ENCODE peak calls at places on chromosome 21, in eight cellular contexts. One of them, this sample, is unnamed.

GRCh38 chr21:35359076-35359475 is 310.0 kb upstream of the RUNX1 start:
- DNase-seq in myocyte: peak; percentile 83
- DNase-seq in stimulated activated CD4-positive, alpha-beta T cell treated with anti-CD3 and anti-CD28 coated beads, Interleukin-15, amount 100 ng/mL, for 24 hours: no peak
- DNase-seq in T-helper 2 cell: no peak
- DNase-seq in activated naive CD8-positive, alpha-beta T cell treated with anti-CD3 and anti-CD28 coated beads for 36 hours: no peak
- DNase-seq in immature natural killer cell: no peak
- DNase-seq in stomach: no peak
- DNase-seq in MM.1S: no peak
- DNase-seq in this sample: no peak

GRCh38 chr21:29205009-29205408 is 74.6 kb downstream of the MAP3K7CL start:
- DNase-seq in myocyte: no peak
- DNase-seq in stimulated activated CD4-positive, alpha-beta T cell treated with anti-CD3 and anti-CD28 coated beads, Interleukin-15, amount 100 ng/mL, for 24 hours: no peak
- DNase-seq in T-helper 2 cell: no peak
- DNase-seq in activated naive CD8-positive, alpha-beta T cell treated with anti-CD3 and anti-CD28 coated beads for 36 hours: no peak
- DNase-seq in immature natural killer cell: no peak
- DNase-seq in stomach: no peak
- DNase-seq in MM.1S: no peak
- DNase-seq in this sample: no peak

GRCh38 chr21:19343711-19344110 is 940.1 kb upstream of the TMPRSS15 start:
- DNase-seq in myocyte: no peak
- DNase-seq in stimulated activated CD4-positive, alpha-beta T cell treated with anti-CD3 and anti-CD28 coated beads, Interleukin-15, amount 100 ng/mL, for 24 hours: no peak
- DNase-seq in T-helper 2 cell: no peak
- DNase-seq in activated naive CD8-positive, alpha-beta T cell treated with anti-CD3 and anti-CD28 coated beads for 36 hours: no peak
- DNase-seq in immature natural killer cell: no peak
- DNase-seq in stomach: no peak
- DNase-seq in MM.1S: no peak
- DNase-seq in this sample: peak; percentile 43

GRCh38 chr21:26795866-26796329 is 49.3 kb downstream of the ADAMTS1 start:
- DNase-seq in myocyte: peak; percentile 82
- DNase-seq in stimulated activated CD4-positive, alpha-beta T cell treated with anti-CD3 and anti-CD28 coated beads, Interleukin-15, amount 100 ng/mL, for 24 hours: no peak
- DNase-seq in T-helper 2 cell: no peak
- DNase-seq in activated naive CD8-positive, alpha-beta T cell treated with anti-CD3 and anti-CD28 coated beads for 36 hours: no peak
- DNase-seq in immature natural killer cell: no peak
- DNase-seq in stomach: peak; percentile 32
- DNase-seq in MM.1S: no peak
- DNase-seq in this sample: no peak

GRCh38 chr21:34986561-34987533 is 62.3 kb downstream of the RUNX1 start:
- DNase-seq in myocyte: peak; percentile 68
- DNase-seq in stimulated activated CD4-positive, alpha-beta T cell treated with anti-CD3 and anti-CD28 coated beads, Interleukin-15, amount 100 ng/mL, for 24 hours: peak; percentile 84
- DNase-seq in T-helper 2 cell: no peak
- DNase-seq in activated naive CD8-positive, alpha-beta T cell treated with anti-CD3 and anti-CD28 coated beads for 36 hours: peak; percentile 80
- DNase-seq in immature natural killer cell: peak; percentile 47
- DNase-seq in stomach: no peak
- DNase-seq in MM.1S: peak; percentile 46
- DNase-seq in this sample: peak; percentile 84

GRCh38 chr21:37424987-37425386 is 58.4 kb downstream of the DYRK1A start:
- DNase-seq in myocyte: no peak
- DNase-seq in stimulated activated CD4-positive, alpha-beta T cell treated with anti-CD3 and anti-CD28 coated beads, Interleukin-15, amount 100 ng/mL, for 24 hours: no peak
- DNase-seq in T-helper 2 cell: no peak
- DNase-seq in activated naive CD8-positive, alpha-beta T cell treated with anti-CD3 and anti-CD28 coated beads for 36 hours: no peak
- DNase-seq in immature natural killer cell: no peak
- DNase-seq in stomach: no peak
- DNase-seq in MM.1S: no peak
- DNase-seq in this sample: no peak

GRCh38 chr21:44572959-44573583 is 458 bp upstream of the KRTAP10-4 start:
- DNase-seq in myocyte: no peak
- DNase-seq in stimulated activated CD4-positive, alpha-beta T cell treated with anti-CD3 and anti-CD28 coated beads, Interleukin-15, amount 100 ng/mL, for 24 hours: no peak
- DNase-seq in T-helper 2 cell: no peak
- DNase-seq in activated naive CD8-positive, alpha-beta T cell treated with anti-CD3 and anti-CD28 coated beads for 36 hours: no peak
- DNase-seq in immature natural killer cell: no peak
- DNase-seq in stomach: no peak
- DNase-seq in MM.1S: no peak
- DNase-seq in this sample: no peak

GRCh38 chr21:15732290-15732995 is 2.7 kb downstream of the USP25 start:
- DNase-seq in myocyte: no peak
- DNase-seq in stimulated activated CD4-positive, alpha-beta T cell treated with anti-CD3 and anti-CD28 coated beads, Interleukin-15, amount 100 ng/mL, for 24 hours: no peak
- DNase-seq in T-helper 2 cell: no peak
- DNase-seq in activated naive CD8-positive, alpha-beta T cell treated with anti-CD3 and anti-CD28 coated beads for 36 hours: no peak
- DNase-seq in immature natural killer cell: peak; percentile 72
- DNase-seq in stomach: no peak
- DNase-seq in MM.1S: peak; percentile 90
- DNase-seq in this sample: peak; percentile 81

GRCh38 chr21:17118638-17119384 is 394.0 kb upstream of the CXADR start:
- DNase-seq in myocyte: no peak
- DNase-seq in stimulated activated CD4-positive, alpha-beta T cell treated with anti-CD3 and anti-CD28 coated beads, Interleukin-15, amount 100 ng/mL, for 24 hours: no peak
- DNase-seq in T-helper 2 cell: no peak
- DNase-seq in activated naive CD8-positive, alpha-beta T cell treated with anti-CD3 and anti-CD28 coated beads for 36 hours: no peak
- DNase-seq in immature natural killer cell: no peak
- DNase-seq in stomach: no peak
- DNase-seq in MM.1S: no peak
- DNase-seq in this sample: no peak

GRCh38 chr21:44984792-44985440 is 45.1 kb downstream of the SLX9 start:
- DNase-seq in myocyte: no peak
- DNase-seq in stimulated activated CD4-positive, alpha-beta T cell treated with anti-CD3 and anti-CD28 coated beads, Interleukin-15, amount 100 ng/mL, for 24 hours: no peak
- DNase-seq in T-helper 2 cell: no peak
- DNase-seq in activated naive CD8-positive, alpha-beta T cell treated with anti-CD3 and anti-CD28 coated beads for 36 hours: no peak
- DNase-seq in immature natural killer cell: no peak
- DNase-seq in stomach: no peak
- DNase-seq in MM.1S: no peak
- DNase-seq in this sample: no peak

GRCh38 chr21:43975469-43976098 is 36.5 kb upstream of the TRAPPC10 start:
- DNase-seq in myocyte: peak; percentile 60
- DNase-seq in stimulated activated CD4-positive, alpha-beta T cell treated with anti-CD3 and anti-CD28 coated beads, Interleukin-15, amount 100 ng/mL, for 24 hours: peak; percentile 87
- DNase-seq in T-helper 2 cell: peak; percentile 55
- DNase-seq in activated naive CD8-positive, alpha-beta T cell treated with anti-CD3 and anti-CD28 coated beads for 36 hours: peak; percentile 82
- DNase-seq in immature natural killer cell: peak; percentile 69
- DNase-seq in stomach: peak; percentile 86
- DNase-seq in MM.1S: peak; percentile 86
- DNase-seq in this sample: peak; percentile 86

GRCh38 chr21:38140192-38140905 is 116.4 kb upstream of the KCNJ15 start:
- DNase-seq in myocyte: peak; percentile 66
- DNase-seq in stimulated activated CD4-positive, alpha-beta T cell treated with anti-CD3 and anti-CD28 coated beads, Interleukin-15, amount 100 ng/mL, for 24 hours: no peak
- DNase-seq in T-helper 2 cell: no peak
- DNase-seq in activated naive CD8-positive, alpha-beta T cell treated with anti-CD3 and anti-CD28 coated beads for 36 hours: no peak
- DNase-seq in immature natural killer cell: no peak
- DNase-seq in stomach: peak; percentile 43
- DNase-seq in MM.1S: no peak
- DNase-seq in this sample: no peak

GRCh38 chr21:42373181-42373907 is 7.0 kb upstream of the TFF1 start:
- DNase-seq in myocyte: no peak
- DNase-seq in stimulated activated CD4-positive, alpha-beta T cell treated with anti-CD3 and anti-CD28 coated beads, Interleukin-15, amount 100 ng/mL, for 24 hours: peak; percentile 52
- DNase-seq in T-helper 2 cell: no peak
- DNase-seq in activated naive CD8-positive, alpha-beta T cell treated with anti-CD3 and anti-CD28 coated beads for 36 hours: peak; percentile 48
- DNase-seq in immature natural killer cell: no peak
- DNase-seq in stomach: no peak
- DNase-seq in MM.1S: no peak
- DNase-seq in this sample: no peak

GRCh38 chr21:38086580-38086979 is 170.2 kb upstream of the KCNJ15 start:
- DNase-seq in myocyte: no peak
- DNase-seq in stimulated activated CD4-positive, alpha-beta T cell treated with anti-CD3 and anti-CD28 coated beads, Interleukin-15, amount 100 ng/mL, for 24 hours: no peak
- DNase-seq in T-helper 2 cell: no peak
- DNase-seq in activated naive CD8-positive, alpha-beta T cell treated with anti-CD3 and anti-CD28 coated beads for 36 hours: no peak
- DNase-seq in immature natural killer cell: no peak
- DNase-seq in stomach: no peak
- DNase-seq in MM.1S: no peak
- DNase-seq in this sample: no peak

GRCh38 chr21:45029298-45029967 is 44.9 kb upstream of the ADARB1 start:
- DNase-seq in myocyte: no peak
- DNase-seq in stimulated activated CD4-positive, alpha-beta T cell treated with anti-CD3 and anti-CD28 coated beads, Interleukin-15, amount 100 ng/mL, for 24 hours: no peak
- DNase-seq in T-helper 2 cell: no peak
- DNase-seq in activated naive CD8-positive, alpha-beta T cell treated with anti-CD3 and anti-CD28 coated beads for 36 hours: no peak
- DNase-seq in immature natural killer cell: no peak
- DNase-seq in stomach: no peak
- DNase-seq in MM.1S: no peak
- DNase-seq in this sample: no peak

GRCh38 chr21:42145569-42146250 is 73.2 kb upstream of the ABCG1 start:
- DNase-seq in myocyte: peak; percentile 58
- DNase-seq in stimulated activated CD4-positive, alpha-beta T cell treated with anti-CD3 and anti-CD28 coated beads, Interleukin-15, amount 100 ng/mL, for 24 hours: peak; percentile 66
- DNase-seq in T-helper 2 cell: peak; percentile 25
- DNase-seq in activated naive CD8-positive, alpha-beta T cell treated with anti-CD3 and anti-CD28 coated beads for 36 hours: peak; percentile 58
- DNase-seq in immature natural killer cell: peak; percentile 71
- DNase-seq in stomach: peak; percentile 59
- DNase-seq in MM.1S: peak; percentile 68
- DNase-seq in this sample: peak; percentile 65

GRCh38 chr21:44726803-44727202 is 15.4 kb upstream of the TSPEAR start:
- DNase-seq in myocyte: no peak
- DNase-seq in stimulated activated CD4-positive, alpha-beta T cell treated with anti-CD3 and anti-CD28 coated beads, Interleukin-15, amount 100 ng/mL, for 24 hours: no peak
- DNase-seq in T-helper 2 cell: no peak
- DNase-seq in activated naive CD8-positive, alpha-beta T cell treated with anti-CD3 and anti-CD28 coated beads for 36 hours: no peak
- DNase-seq in immature natural killer cell: no peak
- DNase-seq in stomach: no peak
- DNase-seq in MM.1S: no peak
- DNase-seq in this sample: no peak

GRCh38 chr21:44521928-44522752 is 17.9 kb downstream of the KRTAP10-1 start:
- DNase-seq in myocyte: no peak
- DNase-seq in stimulated activated CD4-positive, alpha-beta T cell treated with anti-CD3 and anti-CD28 coated beads, Interleukin-15, amount 100 ng/mL, for 24 hours: no peak
- DNase-seq in T-helper 2 cell: no peak
- DNase-seq in activated naive CD8-positive, alpha-beta T cell treated with anti-CD3 and anti-CD28 coated beads for 36 hours: no peak
- DNase-seq in immature natural killer cell: no peak
- DNase-seq in stomach: no peak
- DNase-seq in MM.1S: no peak
- DNase-seq in this sample: no peak

GRCh38 chr21:40595806-40596205 is 251.2 kb downstream of the DSCAM start:
- DNase-seq in myocyte: no peak
- DNase-seq in stimulated activated CD4-positive, alpha-beta T cell treated with anti-CD3 and anti-CD28 coated beads, Interleukin-15, amount 100 ng/mL, for 24 hours: no peak
- DNase-seq in T-helper 2 cell: no peak
- DNase-seq in activated naive CD8-positive, alpha-beta T cell treated with anti-CD3 and anti-CD28 coated beads for 36 hours: no peak
- DNase-seq in immature natural killer cell: no peak
- DNase-seq in stomach: no peak
- DNase-seq in MM.1S: no peak
- DNase-seq in this sample: no peak

GRCh38 chr21:15009964-15010363 is 54.8 kb downstream of the NRIP1 start:
- DNase-seq in myocyte: no peak
- DNase-seq in stimulated activated CD4-positive, alpha-beta T cell treated with anti-CD3 and anti-CD28 coated beads, Interleukin-15, amount 100 ng/mL, for 24 hours: no peak
- DNase-seq in T-helper 2 cell: no peak
- DNase-seq in activated naive CD8-positive, alpha-beta T cell treated with anti-CD3 and anti-CD28 coated beads for 36 hours: no peak
- DNase-seq in immature natural killer cell: no peak
- DNase-seq in stomach: no peak
- DNase-seq in MM.1S: no peak
- DNase-seq in this sample: no peak